ENCODE peak calls at places on chromosomes 13 and 19, in nine cellular contexts. R is right cardiac atrium; X is heart left ventricle; S is dorsolateral prefrontal cortex; K is CD4-positive, alpha-beta T cell; N is left ventricle myocardium inferior; U is cardiac muscle cell; Q is AG04450; Z is Karpas-422. V is an unnamed sample.

GRCh38 chr19:34335914-34336313 is 29.1 kb upstream of the GPI start:
- DNase-seq in S (no peak), X (no peak), K (no peak), R (no peak), Q (no peak), N (no peak), U (no peak), Z (no peak), V (no peak)

GRCh38 chr13:77492982-77493381 is 42.5 kb upstream of the SCEL start:
- DNase-seq in K (no peak), Z (peak; percentile 74), X (no peak), R (no peak), N (no peak), U (peak; percentile 23), S (no peak), Q (no peak), V (no peak)

GRCh38 chr13:57813641-57814040 is 182.1 kb downstream of the PCDH17 start:
- DNase-seq in N (no peak), Q (no peak), S (no peak), X (no peak), U (no peak), K (no peak), Z (no peak), R (no peak), V (no peak)

GRCh38 chr13:30898721-30899188 is 7.3 kb upstream of the MEDAG start:
- DNase-seq in K (no peak), Q (peak; percentile 89), Z (no peak), U (no peak), N (no peak), X (no peak), S (no peak), R (no peak), V (no peak)

GRCh38 chr19:5170329-5170745 is 170.3 kb downstream of the PTPRS start:
- DNase-seq in R (peak; percentile 75), N (no peak), X (peak; percentile 77), Z (peak; percentile 79), K (peak; percentile 38), Q (no peak), S (no peak), U (no peak), V (no peak)

GRCh38 chr13:114310961-114311360 is 3.3 kb upstream of the CHAMP1 start:
- DNase-seq in R (no peak), Q (peak; percentile 37), N (no peak), U (no peak), Z (no peak), S (no peak), K (no peak), X (no peak), V (no peak)

GRCh38 chr13:111490611-111491010 is 170.2 kb downstream of the TEX29 start:
- DNase-seq in N (no peak), R (no peak), Z (no peak), S (no peak), X (no peak), U (no peak), K (no peak), Q (no peak), V (no peak)

GRCh38 chr19:21322528-21322927 is 6.7 kb downstream of the ZNF708 start:
- DNase-seq in S (no peak), K (no peak), Q (no peak), U (no peak), R (peak; percentile 71), X (no peak), N (peak; percentile 58), Z (no peak), V (peak; percentile 73)

GRCh38 chr13:75830842-75831241 is 194.7 kb downstream of the LMO7 start:
- DNase-seq in S (no peak), Q (no peak), N (no peak), X (no peak), K (no peak), R (no peak), U (no peak), Z (no peak), V (no peak)

GRCh38 chr13:73681015-73681414 is 453.2 kb downstream of the KLF12 start:
- DNase-seq in S (no peak), X (no peak), R (no peak), U (no peak), N (no peak), K (no peak), Z (no peak), Q (no peak), V (no peak)

GRCh38 chr19:49806613-49806946 is 6.5 kb downstream of the FUZ start:
- DNase-seq in Z (no peak), Q (no peak), S (no peak), K (no peak), N (no peak), X (no peak), R (peak; percentile 63), U (no peak), V (no peak)

GRCh38 chr13:83297591-83298305 is 584.5 kb downstream of the SLITRK1 start:
- DNase-seq in Q (no peak), R (no peak), U (no peak), S (no peak), Z (no peak), N (no peak), K (no peak), X (no peak), V (no peak)

DNA sequence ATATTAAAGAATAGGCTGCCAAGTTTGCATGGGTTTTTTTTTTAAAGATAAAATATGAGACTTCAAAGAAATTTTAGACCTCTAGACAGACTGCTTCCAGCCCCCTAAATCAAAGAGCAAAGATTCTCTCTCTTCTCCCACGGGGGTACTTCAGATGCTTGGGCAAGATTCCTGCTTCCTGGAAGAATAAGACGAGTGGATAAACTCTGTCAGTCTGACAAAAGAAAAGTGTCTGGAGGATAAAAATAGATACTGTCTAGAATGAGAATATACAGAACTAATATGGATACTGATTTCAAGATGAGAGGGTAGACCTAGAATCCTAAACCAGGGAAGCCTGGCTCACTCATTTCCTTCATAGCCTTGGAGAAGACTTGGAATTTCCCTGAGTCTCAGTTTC is 435.1 kb downstream of the FOXO1 start:
- DNase-seq in K (no peak), N (no peak), X (no peak), Q (no peak), R (no peak), Z (no peak), S (no peak), U (no peak), V (no peak)
- H3K27ac ChIP-seq in K (no peak overlapping the region), N (peak overlapping the region; percentile 28), X (no peak overlapping the region), Q (no peak overlapping the region), R (no peak overlapping the region), Z (no peak overlapping the region), S (no peak overlapping the region), U (no peak overlapping the region), V (no peak overlapping the region)

DNA sequence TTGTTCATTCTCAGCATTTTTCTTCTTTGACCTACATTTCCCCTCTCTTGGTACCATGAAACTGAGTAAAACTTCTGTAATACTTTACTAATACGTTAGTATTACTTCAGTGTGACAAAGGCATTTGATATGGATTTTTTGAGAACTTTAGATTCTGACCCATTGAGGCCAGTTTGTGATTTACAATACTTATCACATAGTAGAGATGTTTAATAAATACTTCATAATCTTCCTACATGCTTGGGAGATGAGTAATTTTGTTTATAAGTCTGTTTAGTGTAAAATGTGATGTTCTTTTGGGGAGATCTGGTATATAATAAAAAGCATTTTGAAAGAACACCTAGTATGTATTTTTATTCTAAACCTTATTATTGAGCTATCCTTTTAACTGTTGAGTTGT is 29.7 kb downstream of the GTF2F2 start:
- DNase-seq in K (no peak), N (no peak), S (no peak), Q (no peak), U (no peak), R (no peak), Z (no peak), X (no peak), V (no peak)
- H3K27ac ChIP-seq in K (no peak overlapping the region), N (no peak overlapping the region), S (no peak overlapping the region), Q (no peak overlapping the region), U (no peak overlapping the region), R (no peak overlapping the region), Z (no peak overlapping the region), X (no peak overlapping the region), V (no peak overlapping the region)

GRCh38 chr19:48344892-48345291 is 18.8 kb downstream of the TMEM143 start:
- DNase-seq in Z (peak; percentile 68), K (no peak), N (no peak), X (no peak), U (no peak), R (no peak), S (no peak), Q (no peak), V (no peak)

GRCh38 chr19:48341515-48342413 is 16.4 kb downstream of the EMP3 start:
- DNase-seq in K (no peak), Z (no peak), Q (no peak), X (no peak), N (no peak), R (no peak), U (no peak), S (no peak), V (no peak)

GRCh38 chr19:48341006-48341405 is 15.7 kb downstream of the EMP3 start:
- DNase-seq in S (peak; percentile 38), X (no peak), K (no peak), Z (no peak), N (no peak), Q (no peak), R (no peak), U (no peak), V (no peak)

GRCh38 chr19:48342841-48343540 is 17.6 kb downstream of the EMP3 start:
- DNase-seq in R (no peak), S (no peak), N (no peak), X (no peak), Q (no peak), U (no peak), Z (no peak), K (no peak), V (no peak)

GRCh38 chr19:48342414-48342738 is 17.0 kb downstream of the EMP3 start:
- DNase-seq in Z (no peak), X (no peak), K (no peak), S (no peak), R (no peak), U (no peak), Q (no peak), N (no peak), V (no peak)
- H3K27ac ChIP-seq in Z (no peak overlapping the region), X (no peak overlapping the region), K (no peak overlapping the region), S (no peak overlapping the region), R (no peak overlapping the region), U (no peak overlapping the region), Q (no peak overlapping the region), N (no peak overlapping the region), V (no peak overlapping the region)

GRCh38 chr19:11242864-11243797 is 3.7 kb downstream of the ANGPTL8 start:
- DNase-seq in Q (peak; percentile 65), K (peak; percentile 74), R (peak; percentile 99), N (peak; percentile 94), S (peak; percentile 90), Z (peak; percentile 94), U (peak; percentile 90), X (peak; percentile 98), V (peak; percentile 92)
- H3K27ac ChIP-seq in Q (no peak overlapping the region), K (no peak overlapping the region), R (peak overlapping the region; percentile 27), N (peak overlapping the region; percentile 81), S (peak overlapping the region; percentile 60), Z (no peak overlapping the region), U (no peak overlapping the region), X (peak overlapping the region; percentile 74), V (peak overlapping the region; percentile 41)

GRCh38 chr13:79803939-79804487 is 323.1 kb downstream of the NDFIP2 start:
- DNase-seq in Z (no peak), Q (no peak), S (no peak), X (no peak), R (no peak), U (no peak), N (no peak), K (no peak), V (no peak)
- H3K27ac ChIP-seq in Z (no peak overlapping the region), Q (no peak overlapping the region), S (no peak overlapping the region), X (no peak overlapping the region), R (no peak overlapping the region), U (no peak overlapping the region), N (no peak overlapping the region), K (no peak overlapping the region), V (no peak overlapping the region)

GRCh38 chr19:40139533-40140287 is 49.0 kb upstream of the ZNF780A start:
- DNase-seq in R (no peak), Q (peak; percentile 15), N (no peak), X (no peak), K (no peak), Z (peak; percentile 75), S (no peak), U (peak; percentile 51), V (no peak)
- H3K27ac ChIP-seq in R (no peak overlapping the region), Q (no peak overlapping the region), N (no peak overlapping the region), X (no peak overlapping the region), K (no peak overlapping the region), Z (no peak overlapping the region), S (no peak overlapping the region), U (no peak overlapping the region), V (no peak overlapping the region)